ENCODE peak calls at places on chromosomes 16 and 17, in seven cellular contexts. One of them, this sample, is unnamed.

GRCh38 chr17:43401293-43401692 is 2.5 kb downstream of the ARL4D start:
- DNase-seq in activated T-cell treated with anti-CD3 and anti-CD28 coated beads, Interleukin-2, amount 50 U/mL, for 72 hours: no peak
- DNase-seq in epithelial cell of esophagus: peak; percentile 91
- DNase-seq in T-helper 1 cell: no peak
- DNase-seq in HEK293T: no peak
- DNase-seq in stimulated activated CD4-positive, alpha-beta T cell treated with anti-CD3 and anti-CD28 coated beads, Interleukin-1b, Interleukin-23, amount 100 ng/mL, for 1 hour: no peak
- DNase-seq in T-cell: no peak
- DNase-seq in this sample: no peak

GRCh38 chr16:84941916-84942315 is 69.4 kb downstream of the ZDHHC7 start:
- DNase-seq in activated T-cell treated with anti-CD3 and anti-CD28 coated beads, Interleukin-2, amount 50 U/mL, for 72 hours: no peak
- DNase-seq in epithelial cell of esophagus: peak; percentile 70
- DNase-seq in T-helper 1 cell: no peak
- DNase-seq in HEK293T: no peak
- DNase-seq in stimulated activated CD4-positive, alpha-beta T cell treated with anti-CD3 and anti-CD28 coated beads, Interleukin-1b, Interleukin-23, amount 100 ng/mL, for 1 hour: no peak
- DNase-seq in T-cell: no peak
- DNase-seq in this sample: no peak

GRCh38 chr16:4032768-4033167 is 83.5 kb downstream of the ADCY9 start:
- DNase-seq in activated T-cell treated with anti-CD3 and anti-CD28 coated beads, Interleukin-2, amount 50 U/mL, for 72 hours: no peak
- DNase-seq in epithelial cell of esophagus: peak; percentile 67
- DNase-seq in T-helper 1 cell: no peak
- DNase-seq in HEK293T: no peak
- DNase-seq in stimulated activated CD4-positive, alpha-beta T cell treated with anti-CD3 and anti-CD28 coated beads, Interleukin-1b, Interleukin-23, amount 100 ng/mL, for 1 hour: no peak
- DNase-seq in T-cell: peak; percentile 4
- DNase-seq in this sample: no peak

GRCh38 chr17:69763503-69763902 is 311.5 kb upstream of the KCNJ16 start:
- DNase-seq in activated T-cell treated with anti-CD3 and anti-CD28 coated beads, Interleukin-2, amount 50 U/mL, for 72 hours: no peak
- DNase-seq in epithelial cell of esophagus: peak; percentile 54
- DNase-seq in T-helper 1 cell: no peak
- DNase-seq in HEK293T: no peak
- DNase-seq in stimulated activated CD4-positive, alpha-beta T cell treated with anti-CD3 and anti-CD28 coated beads, Interleukin-1b, Interleukin-23, amount 100 ng/mL, for 1 hour: no peak
- DNase-seq in T-cell: no peak
- DNase-seq in this sample: no peak

GRCh38 chr16:84732674-84733352 is 33.0 kb downstream of the USP10 start:
- DNase-seq in activated T-cell treated with anti-CD3 and anti-CD28 coated beads, Interleukin-2, amount 50 U/mL, for 72 hours: no peak
- DNase-seq in epithelial cell of esophagus: peak; percentile 69
- DNase-seq in T-helper 1 cell: no peak
- DNase-seq in HEK293T: no peak
- DNase-seq in stimulated activated CD4-positive, alpha-beta T cell treated with anti-CD3 and anti-CD28 coated beads, Interleukin-1b, Interleukin-23, amount 100 ng/mL, for 1 hour: no peak
- DNase-seq in T-cell: no peak
- DNase-seq in this sample: no peak

GRCh38 chr16:81640681-81641070 is 138.4 kb upstream of the PLCG2 start:
- DNase-seq in activated T-cell treated with anti-CD3 and anti-CD28 coated beads, Interleukin-2, amount 50 U/mL, for 72 hours: no peak
- DNase-seq in epithelial cell of esophagus: no peak
- DNase-seq in T-helper 1 cell: no peak
- DNase-seq in HEK293T: no peak
- DNase-seq in stimulated activated CD4-positive, alpha-beta T cell treated with anti-CD3 and anti-CD28 coated beads, Interleukin-1b, Interleukin-23, amount 100 ng/mL, for 1 hour: no peak
- DNase-seq in T-cell: no peak
- DNase-seq in this sample: no peak

GRCh38 chr16:49755291-49755611 is 100.7 kb downstream of the ZNF423 start:
- DNase-seq in activated T-cell treated with anti-CD3 and anti-CD28 coated beads, Interleukin-2, amount 50 U/mL, for 72 hours: no peak
- DNase-seq in epithelial cell of esophagus: no peak
- DNase-seq in T-helper 1 cell: no peak
- DNase-seq in HEK293T: peak; percentile 45
- DNase-seq in stimulated activated CD4-positive, alpha-beta T cell treated with anti-CD3 and anti-CD28 coated beads, Interleukin-1b, Interleukin-23, amount 100 ng/mL, for 1 hour: no peak
- DNase-seq in T-cell: no peak
- DNase-seq in this sample: no peak

GRCh38 chr16:89476379-89476778 is 14.0 kb downstream of the ANKRD11 start:
- DNase-seq in activated T-cell treated with anti-CD3 and anti-CD28 coated beads, Interleukin-2, amount 50 U/mL, for 72 hours: no peak
- DNase-seq in epithelial cell of esophagus: peak; percentile 99
- DNase-seq in T-helper 1 cell: no peak
- DNase-seq in HEK293T: no peak
- DNase-seq in stimulated activated CD4-positive, alpha-beta T cell treated with anti-CD3 and anti-CD28 coated beads, Interleukin-1b, Interleukin-23, amount 100 ng/mL, for 1 hour: no peak
- DNase-seq in T-cell: no peak
- DNase-seq in this sample: no peak

GRCh38 chr17:42849451-42850157 is 1.4 kb upstream of the AOC3 start:
- DNase-seq in activated T-cell treated with anti-CD3 and anti-CD28 coated beads, Interleukin-2, amount 50 U/mL, for 72 hours: no peak
- DNase-seq in epithelial cell of esophagus: no peak
- DNase-seq in T-helper 1 cell: no peak
- DNase-seq in HEK293T: no peak
- DNase-seq in stimulated activated CD4-positive, alpha-beta T cell treated with anti-CD3 and anti-CD28 coated beads, Interleukin-1b, Interleukin-23, amount 100 ng/mL, for 1 hour: no peak
- DNase-seq in T-cell: no peak
- DNase-seq in this sample: no peak

GRCh38 chr16:68823401-68823800 is 19.9 kb upstream of the TANGO6 start:
- DNase-seq in activated T-cell treated with anti-CD3 and anti-CD28 coated beads, Interleukin-2, amount 50 U/mL, for 72 hours: no peak
- DNase-seq in epithelial cell of esophagus: peak; percentile 61
- DNase-seq in T-helper 1 cell: no peak
- DNase-seq in HEK293T: no peak
- DNase-seq in stimulated activated CD4-positive, alpha-beta T cell treated with anti-CD3 and anti-CD28 coated beads, Interleukin-1b, Interleukin-23, amount 100 ng/mL, for 1 hour: no peak
- DNase-seq in T-cell: no peak
- DNase-seq in this sample: no peak

GRCh38 chr17:75271233-75271954 is 363 bp upstream of the MIF4GD start:
- DNase-seq in activated T-cell treated with anti-CD3 and anti-CD28 coated beads, Interleukin-2, amount 50 U/mL, for 72 hours: peak; percentile 89
- DNase-seq in epithelial cell of esophagus: peak; percentile 79
- DNase-seq in T-helper 1 cell: peak; percentile 81
- DNase-seq in HEK293T: peak; percentile 95
- DNase-seq in stimulated activated CD4-positive, alpha-beta T cell treated with anti-CD3 and anti-CD28 coated beads, Interleukin-1b, Interleukin-23, amount 100 ng/mL, for 1 hour: peak; percentile 81
- DNase-seq in T-cell: peak; percentile 88
- DNase-seq in this sample: no peak

GRCh38 chr17:39671651-39672521 is 3.6 kb downstream of the PNMT start:
- DNase-seq in activated T-cell treated with anti-CD3 and anti-CD28 coated beads, Interleukin-2, amount 50 U/mL, for 72 hours: peak; percentile 20
- DNase-seq in epithelial cell of esophagus: peak; percentile 34
- DNase-seq in T-helper 1 cell: no peak
- DNase-seq in HEK293T: no peak
- DNase-seq in stimulated activated CD4-positive, alpha-beta T cell treated with anti-CD3 and anti-CD28 coated beads, Interleukin-1b, Interleukin-23, amount 100 ng/mL, for 1 hour: no peak
- DNase-seq in T-cell: no peak
- DNase-seq in this sample: no peak

GRCh38 chr16:69481901-69482341 is 57.5 kb downstream of the CYB5B start:
- DNase-seq in activated T-cell treated with anti-CD3 and anti-CD28 coated beads, Interleukin-2, amount 50 U/mL, for 72 hours: no peak
- DNase-seq in epithelial cell of esophagus: peak; percentile 84
- DNase-seq in T-helper 1 cell: no peak
- DNase-seq in HEK293T: no peak
- DNase-seq in stimulated activated CD4-positive, alpha-beta T cell treated with anti-CD3 and anti-CD28 coated beads, Interleukin-1b, Interleukin-23, amount 100 ng/mL, for 1 hour: no peak
- DNase-seq in T-cell: no peak
- DNase-seq in this sample: peak; percentile 92

This sample was measured in esophagus muscularis mucosa.